ENCODE peak calls at places on chromosomes 7 and 10, in four cellular contexts. X is tibial nerve, L is lower leg skin, M is IMR-90. O is an unnamed sample.

GRCh38 chr7:95843286-95843685 is 70.9 kb downstream of the DYNC1I1 start:
- DNase-seq in X (no peak), L (no peak), M (no peak), O (no peak)

GRCh38 chr7:44959956-44960640 is 18.7 kb downstream of the MYO1G start:
- DNase-seq in X (no peak), L (no peak), M (no peak), O (no peak)

GRCh38 chr10:14466256-14466655 is 135.5 kb upstream of the FRMD4A start:
- DNase-seq in X (no peak), L (no peak), M (peak), O (no peak)

GRCh38 chr7:157003445-157004049 is 6.9 kb downstream of the MNX1 start:
- DNase-seq in X (no peak), L (no peak), M (no peak), O (no peak)

GRCh38 chr7:23072043-23072442 is 33.5 kb upstream of the KLHL7 start:
- DNase-seq in X (no peak), L (no peak), M (peak), O (no peak)

GRCh38 chr7:40604601-40605438 is 470.0 kb downstream of the SUGCT start:
- DNase-seq in X (peak), L (no peak), M (peak), O (peak)

GRCh38 chr7:128884561-128885369 is 22.1 kb downstream of the ATP6V1F start:
- DNase-seq in X (no peak), L (no peak), M (no peak), O (no peak)

GRCh38 chr10:22246680-22247391 is 29.0 kb upstream of the EBLN1 start:
- DNase-seq in X (no peak), L (no peak), M (peak), O (peak)

GRCh38 chr10:74842301-74842700 is 15.9 kb downstream of the KAT6B start:
- DNase-seq in X (no peak), L (no peak), M (peak), O (no peak)

GRCh38 chr10:132637477-132638129 is 100.0 kb downstream of the INPP5A start:
- DNase-seq in X (peak), L (no peak), M (peak), O (peak)

GRCh38 chr10:79488303-79488702 is 24.0 kb upstream of the EIF5AL1 start:
- DNase-seq in X (peak), L (peak), M (peak), O (peak)

GRCh38 chr10:31929260-31929985 is 792 bp upstream of the ARHGAP12 start:
- DNase-seq in X (peak), L (peak), M (no peak), O (no peak)

GRCh38 chr10:128086003-128086863 is 40.0 kb downstream of the MKI67 start:
- DNase-seq in X (no peak), L (no peak), M (no peak), O (no peak)

GRCh38 chr7:27242580-27243339 is at the start of gene EVX1:
- DNase-seq in X (no peak), L (no peak), M (peak), O (no peak)

GRCh38 chr10:58054881-58055280 is 212.8 kb downstream of the IPMK start:
- DNase-seq in X (no peak), L (no peak), M (peak), O (no peak)

GRCh38 chr7:25863727-25864116 is 288.3 kb upstream of the NFE2L3 start:
- DNase-seq in X (no peak), L (no peak), M (no peak), O (no peak)

GRCh38 chr7:25862993-25863726 is 288.8 kb upstream of the NFE2L3 start:
- DNase-seq in X (no peak), L (no peak), M (no peak), O (no peak)

GRCh38 chr7:25861704-25862253 is 290.2 kb upstream of the NFE2L3 start:
- DNase-seq in X (no peak), L (no peak), M (no peak), O (no peak)

GRCh38 chr7:25860882-25861228 is 291.1 kb upstream of the NFE2L3 start:
- DNase-seq in X (no peak), L (no peak), M (no peak), O (no peak)

DNA sequence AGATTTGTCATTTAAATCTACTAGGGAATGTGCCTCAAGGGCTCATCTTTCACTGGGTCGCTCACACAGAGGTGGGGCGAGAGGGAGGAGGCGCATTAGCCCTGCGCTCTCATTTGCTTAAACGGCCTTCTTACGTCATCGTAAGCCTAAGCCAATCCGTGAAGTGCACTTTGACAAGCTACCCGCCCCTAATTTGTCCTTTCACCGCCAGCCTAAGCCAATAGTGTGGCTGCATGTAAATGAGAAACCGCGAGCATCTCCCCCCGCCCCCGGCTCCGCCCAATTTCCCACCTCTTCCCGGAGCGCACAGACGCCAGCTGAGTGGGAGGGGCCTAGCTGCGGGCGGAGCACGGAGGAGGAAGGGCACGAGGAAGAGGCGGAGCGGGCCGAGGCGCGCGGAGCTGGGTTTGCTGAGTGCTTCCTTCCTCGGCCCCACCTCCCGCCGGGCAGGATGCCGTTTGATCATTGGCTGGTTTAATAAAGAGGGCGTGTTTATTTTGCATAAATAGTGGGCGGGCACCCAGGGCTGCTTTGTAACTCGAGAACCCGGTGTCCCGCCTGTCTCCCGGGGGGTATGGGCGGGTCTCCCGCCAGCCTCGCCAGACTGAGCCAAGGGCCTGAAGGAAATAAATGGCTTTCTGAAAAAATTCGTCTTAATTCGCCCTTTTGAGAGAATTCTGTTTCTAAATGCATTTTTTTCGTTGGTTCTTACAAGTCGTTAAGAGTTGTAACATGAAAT is 289.6 kb upstream of the NFE2L3 start:
- DNase-seq in X (peak), L (peak), M (peak), O (peak)
- TF ChIP-seq POLR2A in X (no peak), L (no peak), M (no peak), O (no peak)

DNA sequence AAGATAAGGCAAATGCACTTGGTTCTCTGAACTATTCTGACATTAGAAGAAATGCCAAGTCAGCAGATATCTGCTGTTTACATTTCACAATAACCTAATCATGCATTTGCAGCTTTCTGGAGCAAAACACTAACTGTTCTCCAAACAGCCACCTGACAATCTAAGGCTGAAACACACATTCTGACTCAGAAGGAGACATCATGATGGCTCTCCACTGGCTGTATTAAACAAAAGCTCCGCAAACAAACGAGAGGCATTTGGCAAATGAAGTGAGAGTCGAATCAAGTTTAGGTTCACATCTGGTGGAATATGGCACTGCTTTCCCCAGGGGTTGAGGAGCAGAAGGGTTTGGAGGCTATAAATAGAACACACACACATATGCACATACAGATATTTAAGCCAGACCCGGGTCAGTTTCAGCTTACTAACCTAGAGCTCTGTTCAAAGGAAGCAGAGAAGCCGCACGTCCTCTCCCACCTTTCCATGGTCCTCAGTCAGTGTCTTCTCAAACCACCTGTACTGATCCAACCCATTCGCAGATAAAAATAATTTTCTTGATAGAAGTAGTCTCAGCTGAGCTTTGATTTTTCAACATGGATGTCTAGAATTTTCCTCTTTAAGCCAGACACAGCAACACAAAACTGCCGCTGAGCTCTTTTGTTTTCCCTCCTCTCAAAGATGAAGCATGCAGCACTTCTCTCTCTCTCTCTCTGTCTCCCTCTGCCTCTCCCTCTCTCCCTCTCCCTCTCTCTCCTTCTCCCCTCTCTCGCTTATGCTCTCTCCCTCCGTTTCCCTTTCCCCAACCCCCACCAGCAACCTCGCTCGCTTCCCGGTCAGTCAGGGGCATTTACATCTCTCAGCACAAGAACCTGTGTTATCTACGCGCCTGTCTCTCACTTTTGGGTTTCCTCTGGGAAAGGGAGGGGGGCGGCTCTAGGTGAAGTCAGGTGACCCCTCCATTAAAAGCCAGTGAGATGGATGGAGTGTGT is 682.8 kb downstream of the MAGI2 start:
- DNase-seq in X (no peak), L (no peak), M (peak), O (no peak)
- TF ChIP-seq POLR2A in X (no peak), L (no peak), M (no peak), O (no peak)

GRCh38 chr7:68977709-68978108 is 620.6 kb upstream of the AUTS2 start:
- DNase-seq in X (peak), L (peak), M (no peak), O (no peak)
- TF ChIP-seq POLR2A in X (no peak), L (no peak), M (no peak), O (no peak)

GRCh38 chr7:739964-740942 is 13.2 kb upstream of the PRKAR1B start:
- DNase-seq in X (no peak), L (no peak), M (no peak), O (no peak)
- TF ChIP-seq POLR2A in X (no peak), L (no peak), M (no peak), O (no peak)

GRCh38 chr7:76328390-76328789 is 25.9 kb downstream of the HSPB1 start:
- DNase-seq in X (no peak), L (no peak), M (no peak), O (no peak)

GRCh38 chr7:76326646-76327233 is 24.3 kb downstream of the HSPB1 start:
- DNase-seq in X (no peak), L (no peak), M (peak), O (no peak)

GRCh38 chr7:76327610-76328009 is 25.1 kb downstream of the HSPB1 start:
- DNase-seq in X (no peak), L (no peak), M (no peak), O (no peak)

GRCh38 chr7:76325811-76326210 is 23.3 kb downstream of the HSPB1 start:
- DNase-seq in X (no peak), L (no peak), M (no peak), O (no peak)

GRCh38 chr7:76325092-76325491 is 22.6 kb downstream of the HSPB1 start:
- DNase-seq in X (no peak), L (no peak), M (no peak), O (no peak)
- TF ChIP-seq POLR2A in X (no peak), L (no peak), M (no peak), O (no peak)